ENCODE peak calls at places on chromosomes 16 and 17, in ten cellular contexts. R, V, D, X, I, J, S, O, U and M are unnamed samples.

GRCh38 chr16:67774457-67774853 is 31.9 kb downstream of the RANBP10 start:
- DNase-seq in U (no peak), R (no peak), O (no peak), V (no peak), X (no peak), I (no peak), J (no peak), D (no peak), S (no peak), M (no peak)

GRCh38 chr16:84082835-84083569 is 33.7 kb downstream of the MBTPS1 start:
- DNase-seq in U (no peak), I (no peak), R (no peak), D (no peak), X (no peak), O (no peak), V (peak; percentile 37), S (no peak), J (peak; percentile 22), M (no peak)

GRCh38 chr16:55176901-55177300 is 147.1 kb upstream of the IRX6 start:
- DNase-seq in V (no peak), S (no peak), U (no peak), O (no peak), D (no peak), J (no peak), I (no peak), R (no peak), X (no peak), M (no peak)

GRCh38 chr17:41863074-41863843 is 2.0 kb downstream of the KLHL11 start:
- DNase-seq in D (no peak), S (no peak), R (no peak), X (no peak), I (no peak), J (no peak), U (no peak), V (no peak), O (no peak), M (no peak)

GRCh38 chr17:40087903-40088718 is 12.3 kb downstream of the NR1D1 start:
- DNase-seq in J (no peak), R (peak; percentile 15), D (no peak), X (no peak), S (no peak), O (no peak), I (no peak), U (no peak), V (no peak), M (no peak)

GRCh38 chr17:35476283-35476820 is 27.8 kb upstream of the SLFN13 start:
- DNase-seq in J (no peak), D (no peak), X (no peak), O (no peak), R (no peak), V (no peak), U (no peak), I (no peak), S (no peak), M (no peak)

GRCh38 chr16:68257906-68258800 is 6.2 kb upstream of the SLC7A6 start:
- DNase-seq in O (peak; percentile 84), J (no peak), V (no peak), S (peak; percentile 46), R (no peak), X (no peak), D (no peak), I (peak; percentile 71), U (no peak), M (peak; percentile 48)

GRCh38 chr17:45030733-45031132 is 20.7 kb downstream of the DCAKD start:
- DNase-seq in S (no peak), I (no peak), R (no peak), O (no peak), J (no peak), U (no peak), V (no peak), D (no peak), X (no peak), M (no peak)

GRCh38 chr16:2955779-2956565 is 8.1 kb upstream of the KREMEN2 start:
- DNase-seq in I (peak; percentile 83), R (no peak), O (no peak), V (no peak), U (no peak), J (no peak), D (no peak), S (peak; percentile 32), X (no peak), M (no peak)

GRCh38 chr17:81429813-81430510 is 34.7 kb downstream of the BAHCC1 start:
- DNase-seq in S (no peak), J (peak; percentile 55), I (peak; percentile 83), V (no peak), O (no peak), U (no peak), R (no peak), D (no peak), X (peak; percentile 56), M (no peak)
- TF ChIP-seq CTCF in S (no peak), J (peak; percentile 35), I (no peak), V (no peak), O (peak; percentile 32), U (peak; percentile 9), R (no peak), D (peak; percentile 61), X (no peak), M (no peak)

DNA sequence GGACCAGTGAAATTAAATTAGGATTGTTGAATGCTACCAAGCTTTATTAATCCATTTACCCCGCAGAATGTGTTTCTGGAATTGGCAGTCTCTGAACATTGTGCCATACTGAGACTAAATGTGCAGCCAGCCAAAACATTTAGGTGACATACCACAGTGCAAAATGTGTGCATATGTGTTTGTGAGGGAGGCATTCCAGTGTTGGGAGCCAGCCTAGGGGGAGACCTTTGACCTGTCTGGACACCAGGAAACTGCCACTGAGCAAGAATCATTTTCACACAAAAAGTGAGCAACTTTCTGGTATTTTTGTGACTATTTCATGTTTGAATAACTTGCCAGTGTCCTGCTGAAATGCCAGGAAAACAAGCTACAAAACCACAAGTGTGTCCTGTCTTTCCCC is 64.7 kb upstream of the SLC12A3 start:
- DNase-seq in S (no peak), R (no peak), X (no peak), V (no peak), J (no peak), D (no peak), U (no peak), O (peak; percentile 3), I (no peak), M (no peak)
- TF ChIP-seq CTCF in S (no peak), R (no peak), X (no peak), V (no peak), J (no peak), D (no peak), U (no peak), O (no peak), I (no peak), M (no peak)

GRCh38 chr17:56630202-56630601 is 36.7 kb downstream of the NOG start:
- DNase-seq in S (no peak), D (no peak), O (no peak), R (no peak), V (no peak), X (no peak), J (no peak), U (no peak), I (no peak), M (no peak)
- TF ChIP-seq CTCF in S (no peak), D (no peak), O (peak; percentile 38), R (no peak), V (no peak), X (no peak), J (no peak), U (no peak), I (no peak), M (peak; percentile 2)

GRCh38 chr16:22123146-22123545 is 30.8 kb downstream of the VWA3A start:
- DNase-seq in I (peak; percentile 84), J (no peak), X (no peak), U (no peak), D (no peak), R (no peak), O (no peak), V (no peak), S (no peak), M (no peak)
- TF ChIP-seq CTCF in I (peak; percentile 67), J (no peak), X (no peak), U (peak; percentile 16), D (no peak), R (no peak), O (peak; percentile 23), V (no peak), S (peak; percentile 40), M (no peak)

DNA sequence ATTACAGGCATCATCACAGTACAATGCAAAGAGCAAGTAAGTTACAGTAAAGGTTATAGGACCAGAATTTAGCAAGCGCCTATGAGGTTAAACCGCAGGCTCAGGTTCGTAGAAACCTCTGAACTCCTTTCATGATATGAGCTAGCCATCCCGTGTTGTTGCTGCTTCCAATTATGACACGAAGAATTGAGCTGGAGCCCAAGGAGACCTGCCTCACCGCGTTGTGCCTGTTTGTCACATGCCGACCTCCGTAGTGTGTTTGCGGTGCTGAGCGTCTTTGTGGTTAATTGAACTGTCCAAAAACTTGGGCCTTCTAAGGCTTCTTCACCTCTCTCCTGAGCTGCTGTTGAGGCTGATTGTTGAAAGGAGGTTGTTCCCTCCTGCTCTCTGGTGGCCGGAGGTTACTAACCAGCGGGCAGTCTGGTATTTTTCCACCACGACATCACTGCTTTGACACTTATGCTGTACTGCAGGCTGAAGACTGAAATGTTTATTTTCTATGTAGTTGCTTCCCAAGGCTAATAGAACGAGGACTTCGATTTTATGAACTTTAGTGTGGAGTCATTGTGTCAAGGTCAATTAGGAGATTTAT is 67.5 kb downstream of the SEC14L1 start:
- DNase-seq in S (no peak), J (peak; percentile 66), V (peak; percentile 40), D (peak; percentile 71), I (no peak), O (peak; percentile 81), R (no peak), U (no peak), X (no peak), M (no peak)
- TF ChIP-seq CTCF in S (no peak), J (peak; percentile 48), V (no peak), D (peak; percentile 61), I (no peak), O (peak; percentile 63), R (no peak), U (no peak), X (peak; percentile 37), M (no peak)

DNA sequence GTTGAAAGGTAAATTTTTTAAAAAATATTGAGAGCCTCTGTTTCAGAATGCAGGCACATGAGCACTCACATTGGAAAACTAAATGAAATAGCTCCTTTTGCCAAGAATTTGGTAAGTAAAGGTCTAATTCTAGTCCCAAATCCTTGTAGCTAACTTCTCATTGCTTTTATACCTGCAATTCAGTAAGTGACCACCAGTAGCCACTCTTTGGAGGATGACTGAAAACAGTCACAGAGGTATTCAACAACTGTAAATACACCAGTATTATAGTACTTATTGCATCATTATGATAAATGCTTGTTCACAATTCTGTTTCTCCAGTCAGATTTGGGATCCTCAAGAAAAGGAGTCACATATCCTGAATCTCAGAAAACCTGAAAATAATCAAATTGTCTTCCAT is 562.4 kb upstream of the CDH11 start:
- DNase-seq in V (no peak), O (no peak), S (no peak), J (no peak), D (no peak), U (no peak), R (no peak), X (no peak), I (peak; percentile 9), M (no peak)
- TF ChIP-seq CTCF in V (no peak), O (peak; percentile 63), S (no peak), J (peak; percentile 39), D (no peak), U (no peak), R (no peak), X (no peak), I (peak; percentile 14), M (no peak)

GRCh38 chr17:47717261-47717697 is 15.8 kb upstream of the TBX21 start:
- DNase-seq in X (no peak), O (no peak), R (no peak), D (no peak), U (no peak), J (no peak), S (no peak), V (no peak), I (peak; percentile 68), M (no peak)
- TF ChIP-seq CTCF in X (no peak), O (peak; percentile 69), R (no peak), D (peak; percentile 32), U (peak; percentile 55), J (peak; percentile 32), S (peak; percentile 38), V (no peak), I (peak; percentile 42), M (peak; percentile 51)